ENCODE peak calls at places on chromosomes 3 and 15, in seven cellular contexts. B, Y, H, Q, G, A and Z are unnamed samples.

GRCh38 chr3:38039101-38039898 is at the start of gene DLEC1:
- DNase-seq in G (peak), Q (no peak), Y (no peak), A (no peak), H (no peak), B (no peak), Z (peak)

GRCh38 chr3:56320907-56321306 is 147.4 kb downstream of the ERC2 start:
- DNase-seq in Y (no peak), B (no peak), H (no peak), G (no peak), A (no peak), Q (no peak), Z (no peak)

GRCh38 chr3:21979706-21980105 is 228.7 kb upstream of the ZNF385D start:
- DNase-seq in G (no peak), Y (no peak), Q (no peak), H (no peak), B (no peak), A (no peak), Z (no peak)

GRCh38 chr3:144444546-144444945 is 472.9 kb downstream of the DIPK2A start:
- DNase-seq in G (no peak), Q (no peak), A (no peak), Y (no peak), H (no peak), B (peak), Z (no peak)

GRCh38 chr15:81315452-81316203 is 8.3 kb downstream of the STARD5 start:
- DNase-seq in B (no peak), H (no peak), Y (no peak), Q (no peak), G (no peak), A (no peak), Z (no peak)

GRCh38 chr15:59963322-59963721 is 40.8 kb upstream of the FOXB1 start:
- DNase-seq in Y (no peak), H (no peak), B (no peak), G (no peak), Q (no peak), A (no peak), Z (no peak)

GRCh38 chr3:105916767-105917166 is 48.0 kb upstream of the CBLB start:
- DNase-seq in G (no peak), B (no peak), Q (no peak), H (no peak), A (no peak), Y (no peak), Z (no peak)

GRCh38 chr3:43243590-43244587 is 42.5 kb upstream of the SNRK start:
- DNase-seq in B (no peak), G (no peak), Y (no peak), A (no peak), Q (no peak), H (no peak), Z (no peak)

GRCh38 chr3:29514912-29515311 is 234.0 kb downstream of the RBMS3 start:
- DNase-seq in G (no peak), Q (no peak), B (no peak), Y (no peak), A (no peak), H (no peak), Z (no peak)

GRCh38 chr3:43997788-43998373 is 243.8 kb upstream of the TOPAZ1 start:
- DNase-seq in H (no peak), Q (no peak), A (no peak), G (no peak), B (no peak), Y (no peak), Z (no peak)

GRCh38 chr3:40337136-40338108 is 27.9 kb downstream of the EIF1B start:
- DNase-seq in H (no peak), B (no peak), A (no peak), Y (no peak), G (no peak), Q (no peak), Z (no peak)

GRCh38 chr15:63509933-63510547 is 5.6 kb downstream of the USP3 start:
- DNase-seq in A (no peak), B (no peak), G (no peak), H (peak), Q (no peak), Y (peak), Z (no peak)

GRCh38 chr3:120567370-120568197 is 28.6 kb upstream of the NDUFB4 start:
- DNase-seq in Q (no peak), B (peak), H (peak), A (no peak), Y (no peak), G (peak), Z (peak)

GRCh38 chr15:32688151-32688639 is 29.6 kb upstream of the GREM1 start:
- DNase-seq in A (no peak), G (no peak), Q (no peak), H (peak), Y (peak), B (no peak), Z (no peak)

GRCh38 chr3:108486910-108487309 is 23.5 kb downstream of the MYH15 start:
- DNase-seq in G (no peak), H (peak), Y (no peak), Q (peak), B (peak), A (no peak), Z (no peak)

GRCh38 chr3:149843502-149843901 is 30.5 kb downstream of the RNF13 start:
- DNase-seq in H (no peak), Y (no peak), Q (no peak), G (no peak), A (no peak), B (no peak), Z (no peak)

GRCh38 chr3:154758109-154758868 is 321.8 kb upstream of the MME start:
- DNase-seq in G (no peak), B (peak), Y (peak), Q (peak), A (no peak), H (peak), Z (peak)

GRCh38 chr3:33467786-33468185 is 27.6 kb upstream of the UBP1 start:
- DNase-seq in H (no peak), Y (no peak), G (no peak), Q (no peak), A (no peak), B (no peak), Z (no peak)

GRCh38 chr15:45166792-45167630 is 20.8 kb downstream of the SHF start:
- DNase-seq in Q (peak), B (peak), Y (peak), G (peak), H (peak), A (peak), Z (peak)

GRCh38 chr3:31659246-31659645 is 126.5 kb downstream of the STT3B start:
- DNase-seq in Y (no peak), Q (no peak), H (no peak), A (no peak), B (no peak), G (no peak), Z (no peak)

GRCh38 chr15:95304116-95304873 is 1026.2 kb upstream of the NR2F2 start:
- DNase-seq in A (no peak), G (peak), B (no peak), H (no peak), Y (no peak), Q (no peak), Z (no peak)

GRCh38 chr3:160675566-160676124 is 1.3 kb upstream of the ARL14 start:
- DNase-seq in Q (no peak), Y (no peak), G (no peak), A (no peak), H (no peak), B (no peak), Z (no peak)

GRCh38 chr15:90690585-90690984 is 26.6 kb upstream of the BLM start:
- DNase-seq in A (no peak), G (no peak), B (no peak), Y (no peak), Q (no peak), H (no peak), Z (no peak)